ENCODE peak calls at places on chromosome 10, in five cellular contexts. Y, T, Q, M and W are unnamed samples.

GRCh38 chr10:132972149-132972985 is 30.0 kb upstream of the CFAP46 start:
- DNase-seq in Y (no peak), T (peak), Q (no peak), M (no peak), W (no peak)

GRCh38 chr10:18223898-18224297 is 83.7 kb downstream of the CACNB2 start:
- DNase-seq in Y (no peak), T (no peak), Q (no peak), M (no peak), W (no peak)

GRCh38 chr10:77756319-77757232 is 119.0 kb upstream of the KCNMA1 start:
- DNase-seq in Y (no peak), T (no peak), Q (peak), M (peak), W (no peak)

GRCh38 chr10:43728425-43728824 is 79.7 kb upstream of the ZNF32 start:
- DNase-seq in Y (no peak), T (no peak), Q (no peak), M (no peak), W (no peak)

GRCh38 chr10:17214486-17214885 is 13.0 kb upstream of the TRDMT1 start:
- DNase-seq in Y (no peak), T (no peak), Q (no peak), M (peak), W (no peak)

GRCh38 chr10:101229275-101230184 is at the start of gene LBX1:
- DNase-seq in Y (no peak), T (no peak), Q (no peak), M (no peak), W (no peak)

GRCh38 chr10:132639470-132639869 is 101.9 kb downstream of the INPP5A start:
- DNase-seq in Y (no peak), T (no peak), Q (no peak), M (no peak), W (no peak)

GRCh38 chr10:91887075-91887899 is 22.0 kb downstream of the FGFBP3 start:
- DNase-seq in Y (no peak), T (no peak), Q (peak), M (peak), W (no peak)

GRCh38 chr10:28880551-28880950 is 203.2 kb downstream of the BAMBI start:
- DNase-seq in Y (no peak), T (no peak), Q (no peak), M (peak), W (no peak)

GRCh38 chr10:10703390-10703789 is 314.3 kb upstream of the CELF2 start:
- DNase-seq in Y (no peak), T (no peak), Q (no peak), M (no peak), W (no peak)

GRCh38 chr10:99595770-99596465 is 24.3 kb downstream of the SLC25A28 start:
- DNase-seq in Y (no peak), T (no peak), Q (no peak), M (no peak), W (no peak)

GRCh38 chr10:124522903-124523260 is 61.3 kb downstream of the LHPP start:
- DNase-seq in Y (no peak), T (no peak), Q (no peak), M (no peak), W (peak)

GRCh38 chr10:109187677-109188076 is 735.6 kb downstream of the XPNPEP1 start:
- DNase-seq in Y (no peak), T (no peak), Q (no peak), M (no peak), W (no peak)

GRCh38 chr10:110686037-110686436 is 41.9 kb downstream of the RBM20 start:
- DNase-seq in Y (no peak), T (no peak), Q (no peak), M (no peak), W (no peak)

GRCh38 chr10:11468126-11468742 is 143.2 kb downstream of the USP6NL start:
- DNase-seq in Y (no peak), T (no peak), Q (no peak), M (no peak), W (no peak)

GRCh38 chr10:28592953-28593352 is 60.0 kb downstream of the WAC start:
- DNase-seq in Y (no peak), T (no peak), Q (no peak), M (peak), W (no peak)

GRCh38 chr10:48667960-48668541 is 16.6 kb upstream of the WDFY4 start:
- DNase-seq in Y (no peak), T (no peak), Q (no peak), M (no peak), W (no peak)

GRCh38 chr10:134205-134742 is 981 bp upstream of the ZMYND11 start:
- DNase-seq in Y (no peak), T (no peak), Q (no peak), M (peak), W (no peak)

GRCh38 chr10:61990761-61991135 is 89.2 kb downstream of the ARID5B start:
- DNase-seq in Y (no peak), T (no peak), Q (no peak), M (peak), W (no peak)

GRCh38 chr10:69885379-69886156 is 83.9 kb downstream of the COL13A1 start:
- DNase-seq in Y (no peak), T (no peak), Q (no peak), M (no peak), W (no peak)

GRCh38 chr10:5732141-5732540 is 47.5 kb downstream of the TASOR2 start:
- DNase-seq in Y (no peak), T (no peak), Q (no peak), M (no peak), W (no peak)

GRCh38 chr10:21758671-21759070 is 224.6 kb downstream of the MLLT10 start:
- DNase-seq in Y (no peak), T (no peak), Q (no peak), M (no peak), W (no peak)

GRCh38 chr10:31320179-31320597 is 1.2 kb downstream of the ZEB1 start:
- DNase-seq in Y (peak), T (peak), Q (peak), M (no peak), W (no peak)